ENCODE peak calls at places on chromosomes 16 and 17, in four cellular contexts. One of them, this sample, is unnamed.

GRCh38 chr17:76710863-76711611 is at the start of gene MXRA7:
- DNase-seq in body of pancreas: peak; percentile 70
- DNase-seq in stimulated activated CD4-positive, alpha-beta T cell treated with anti-CD3 and anti-CD28 coated beads, Interleukin-2, amount 100 ng/mL, for 48 hours: no peak
- DNase-seq in H1: no peak
- DNase-seq in this sample: peak; percentile 72

GRCh38 chr17:44607836-44608690 is 48.2 kb upstream of the MEIOC start:
- DNase-seq in body of pancreas: no peak
- DNase-seq in stimulated activated CD4-positive, alpha-beta T cell treated with anti-CD3 and anti-CD28 coated beads, Interleukin-2, amount 100 ng/mL, for 48 hours: no peak
- DNase-seq in H1: peak; percentile 31
- DNase-seq in this sample: no peak

GRCh38 chr16:61936522-61936921 is 99.7 kb downstream of the CDH8 start:
- DNase-seq in body of pancreas: no peak
- DNase-seq in stimulated activated CD4-positive, alpha-beta T cell treated with anti-CD3 and anti-CD28 coated beads, Interleukin-2, amount 100 ng/mL, for 48 hours: no peak
- DNase-seq in H1: no peak
- DNase-seq in this sample: no peak

GRCh38 chr17:44186307-44187130 is at the start of gene TMUB2:
- DNase-seq in body of pancreas: peak; percentile 100
- DNase-seq in stimulated activated CD4-positive, alpha-beta T cell treated with anti-CD3 and anti-CD28 coated beads, Interleukin-2, amount 100 ng/mL, for 48 hours: peak; percentile 100
- DNase-seq in H1: peak; percentile 98
- DNase-seq in this sample: peak; percentile 100

GRCh38 chr17:3004150-3004801 is 59.1 kb downstream of the OR1D5 start:
- DNase-seq in body of pancreas: peak; percentile 100
- DNase-seq in stimulated activated CD4-positive, alpha-beta T cell treated with anti-CD3 and anti-CD28 coated beads, Interleukin-2, amount 100 ng/mL, for 48 hours: peak; percentile 43
- DNase-seq in H1: no peak
- DNase-seq in this sample: peak; percentile 98

GRCh38 chr17:17778308-17779014 is 58.3 kb downstream of the SREBF1 start:
- DNase-seq in body of pancreas: no peak
- DNase-seq in stimulated activated CD4-positive, alpha-beta T cell treated with anti-CD3 and anti-CD28 coated beads, Interleukin-2, amount 100 ng/mL, for 48 hours: no peak
- DNase-seq in H1: no peak
- DNase-seq in this sample: no peak

GRCh38 chr17:17937450-17937849 is 34.8 kb downstream of the TOM1L2 start:
- DNase-seq in body of pancreas: no peak
- DNase-seq in stimulated activated CD4-positive, alpha-beta T cell treated with anti-CD3 and anti-CD28 coated beads, Interleukin-2, amount 100 ng/mL, for 48 hours: no peak
- DNase-seq in H1: no peak
- DNase-seq in this sample: no peak

GRCh38 chr17:4101127-4101798 is 41.6 kb downstream of the ZZEF1 start:
- DNase-seq in body of pancreas: no peak
- DNase-seq in stimulated activated CD4-positive, alpha-beta T cell treated with anti-CD3 and anti-CD28 coated beads, Interleukin-2, amount 100 ng/mL, for 48 hours: no peak
- DNase-seq in H1: no peak
- DNase-seq in this sample: no peak

GRCh38 chr16:66523861-66524354 is 26.0 kb downstream of the TK2 start:
- DNase-seq in body of pancreas: no peak
- DNase-seq in stimulated activated CD4-positive, alpha-beta T cell treated with anti-CD3 and anti-CD28 coated beads, Interleukin-2, amount 100 ng/mL, for 48 hours: no peak
- DNase-seq in H1: no peak
- DNase-seq in this sample: no peak

GRCh38 chr16:67177743-67178699 is 5.7 kb downstream of the MATCAP1 start:
- DNase-seq in body of pancreas: peak; percentile 92
- DNase-seq in stimulated activated CD4-positive, alpha-beta T cell treated with anti-CD3 and anti-CD28 coated beads, Interleukin-2, amount 100 ng/mL, for 48 hours: no peak
- DNase-seq in H1: peak; percentile 87
- DNase-seq in this sample: peak; percentile 91

GRCh38 chr17:62876664-62877411 is 68.7 kb upstream of the MARCHF10 start:
- DNase-seq in body of pancreas: no peak
- DNase-seq in stimulated activated CD4-positive, alpha-beta T cell treated with anti-CD3 and anti-CD28 coated beads, Interleukin-2, amount 100 ng/mL, for 48 hours: no peak
- DNase-seq in H1: no peak
- DNase-seq in this sample: no peak

GRCh38 chr16:1078579-1079021 is 6.1 kb downstream of the SSTR5 start:
- DNase-seq in body of pancreas: peak; percentile 87
- DNase-seq in stimulated activated CD4-positive, alpha-beta T cell treated with anti-CD3 and anti-CD28 coated beads, Interleukin-2, amount 100 ng/mL, for 48 hours: no peak
- DNase-seq in H1: no peak
- DNase-seq in this sample: peak; percentile 80

GRCh38 chr17:72351884-72352346 is 231.1 kb downstream of the SOX9 start:
- DNase-seq in body of pancreas: no peak
- DNase-seq in stimulated activated CD4-positive, alpha-beta T cell treated with anti-CD3 and anti-CD28 coated beads, Interleukin-2, amount 100 ng/mL, for 48 hours: no peak
- DNase-seq in H1: no peak
- DNase-seq in this sample: no peak

GRCh38 chr16:53055603-53056527 is 1.1 kb downstream of the CHD9 start:
- DNase-seq in body of pancreas: no peak
- DNase-seq in stimulated activated CD4-positive, alpha-beta T cell treated with anti-CD3 and anti-CD28 coated beads, Interleukin-2, amount 100 ng/mL, for 48 hours: no peak
- DNase-seq in H1: no peak
- DNase-seq in this sample: peak; percentile 37

GRCh38 chr16:46894011-46894672 is 10.0 kb downstream of the GPT2 start:
- DNase-seq in body of pancreas: peak; percentile 79
- DNase-seq in stimulated activated CD4-positive, alpha-beta T cell treated with anti-CD3 and anti-CD28 coated beads, Interleukin-2, amount 100 ng/mL, for 48 hours: no peak
- DNase-seq in H1: no peak
- DNase-seq in this sample: no peak

GRCh38 chr17:76599699-76600460 is 14.2 kb upstream of the ST6GALNAC2 start:
- DNase-seq in body of pancreas: no peak
- DNase-seq in stimulated activated CD4-positive, alpha-beta T cell treated with anti-CD3 and anti-CD28 coated beads, Interleukin-2, amount 100 ng/mL, for 48 hours: no peak
- DNase-seq in H1: no peak
- DNase-seq in this sample: no peak

GRCh38 chr17:39596543-39597267 is 11.0 kb downstream of the NEUROD2 start:
- DNase-seq in body of pancreas: no peak
- DNase-seq in stimulated activated CD4-positive, alpha-beta T cell treated with anti-CD3 and anti-CD28 coated beads, Interleukin-2, amount 100 ng/mL, for 48 hours: no peak
- DNase-seq in H1: no peak
- DNase-seq in this sample: no peak

GRCh38 chr17:21125862-21126261 is 902 bp upstream of the DHRS7B start:
- DNase-seq in body of pancreas: no peak
- DNase-seq in stimulated activated CD4-positive, alpha-beta T cell treated with anti-CD3 and anti-CD28 coated beads, Interleukin-2, amount 100 ng/mL, for 48 hours: no peak
- DNase-seq in H1: no peak
- DNase-seq in this sample: no peak

GRCh38 chr16:71526111-71526998 is at the start of gene CHST4:
- DNase-seq in body of pancreas: no peak
- DNase-seq in stimulated activated CD4-positive, alpha-beta T cell treated with anti-CD3 and anti-CD28 coated beads, Interleukin-2, amount 100 ng/mL, for 48 hours: no peak
- DNase-seq in H1: peak; percentile 82
- DNase-seq in this sample: peak; percentile 82